ENCODE peak calls at places on chromosomes 1 and 21, in five cellular contexts. W is naive thymus-derived CD4-positive, alpha-beta T cell; V is right lobe of liver; N is CD8-positive, alpha-beta T cell; J is SJSA1. B is an unnamed sample.

GRCh38 chr1:94070746-94071318 is 50.1 kb downstream of the ABCA4 start:
- DNase-seq in W (no peak), J (no peak), N (no peak), V (no peak), B (no peak)

GRCh38 chr1:210301254-210301955 is 27.3 kb upstream of the HHAT start:
- DNase-seq in J (no peak), N (no peak), V (no peak), W (no peak), B (no peak)

GRCh38 chr1:39959651-39960333 is 4.8 kb downstream of the MFSD2A start:
- DNase-seq in W (no peak), V (peak), N (no peak), J (no peak), B (no peak)

GRCh38 chr1:80066060-80066459 is 1059.5 kb upstream of the ADGRL4 start:
- DNase-seq in N (no peak), V (no peak), J (no peak), W (no peak), B (no peak)

GRCh38 chr1:203990118-203990517 is 82.8 kb upstream of the SOX13 start:
- DNase-seq in V (no peak), W (no peak), J (no peak), N (no peak), B (no peak)

GRCh38 chr1:22543679-22544078 is 19.6 kb upstream of the EPHA8 start:
- DNase-seq in N (no peak), W (no peak), J (no peak), V (no peak), B (no peak)

GRCh38 chr1:38787041-38787440 is 72.5 kb downstream of the RRAGC start:
- DNase-seq in V (no peak), J (peak), W (no peak), N (no peak), B (no peak)

GRCh38 chr1:108664426-108664950 is 3.6 kb upstream of the HENMT1 start:
- DNase-seq in N (no peak), J (no peak), W (no peak), V (no peak), B (no peak)

DNA sequence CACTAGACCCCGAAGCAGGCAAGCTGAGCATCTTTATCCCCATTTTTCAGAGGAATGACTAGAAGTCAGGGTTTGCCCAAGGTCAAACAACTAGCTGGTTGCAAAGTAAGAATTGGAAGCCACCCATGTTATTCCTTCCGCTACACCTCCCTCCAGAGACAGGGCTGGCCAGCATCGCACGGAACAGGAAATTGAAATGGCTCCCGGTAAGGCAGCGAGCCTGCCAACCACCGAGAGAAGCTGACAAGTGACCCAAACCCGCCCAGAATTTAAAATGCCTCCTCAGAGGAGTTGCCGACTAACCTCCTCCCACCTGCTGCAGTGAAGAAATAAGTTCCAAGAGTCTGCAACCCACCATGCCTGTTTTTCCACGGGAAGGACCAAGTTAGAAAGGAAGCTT is 78.8 kb downstream of the TIAM1 start:
- DNase-seq in J (no peak), V (no peak), W (no peak), N (no peak), B (no peak)
- H3K4me3 ChIP-seq in J (no peak), V (no peak), W (no peak), N (no peak), B (no peak)

GRCh38 chr1:9093096-9093495 is 23.7 kb upstream of the SLC2A5 start:
- DNase-seq in V (no peak), N (no peak), J (no peak), W (no peak), B (no peak)
- H3K4me3 ChIP-seq in V (no peak), N (no peak), J (no peak), W (no peak), B (no peak)

GRCh38 chr1:7186382-7187120 is 401.3 kb downstream of the CAMTA1 start:
- DNase-seq in N (no peak), J (no peak), V (no peak), W (no peak), B (no peak)
- H3K4me3 ChIP-seq in N (no peak), J (no peak), V (no peak), W (no peak), B (no peak)

GRCh38 chr1:1419363-1419811 is 1.7 kb downstream of the ANKRD65 start:
- DNase-seq in N (no peak), J (no peak), W (no peak), V (no peak), B (no peak)
- H3K4me3 ChIP-seq in N (no peak), J (no peak), W (no peak), V (peak), B (no peak)

DNA sequence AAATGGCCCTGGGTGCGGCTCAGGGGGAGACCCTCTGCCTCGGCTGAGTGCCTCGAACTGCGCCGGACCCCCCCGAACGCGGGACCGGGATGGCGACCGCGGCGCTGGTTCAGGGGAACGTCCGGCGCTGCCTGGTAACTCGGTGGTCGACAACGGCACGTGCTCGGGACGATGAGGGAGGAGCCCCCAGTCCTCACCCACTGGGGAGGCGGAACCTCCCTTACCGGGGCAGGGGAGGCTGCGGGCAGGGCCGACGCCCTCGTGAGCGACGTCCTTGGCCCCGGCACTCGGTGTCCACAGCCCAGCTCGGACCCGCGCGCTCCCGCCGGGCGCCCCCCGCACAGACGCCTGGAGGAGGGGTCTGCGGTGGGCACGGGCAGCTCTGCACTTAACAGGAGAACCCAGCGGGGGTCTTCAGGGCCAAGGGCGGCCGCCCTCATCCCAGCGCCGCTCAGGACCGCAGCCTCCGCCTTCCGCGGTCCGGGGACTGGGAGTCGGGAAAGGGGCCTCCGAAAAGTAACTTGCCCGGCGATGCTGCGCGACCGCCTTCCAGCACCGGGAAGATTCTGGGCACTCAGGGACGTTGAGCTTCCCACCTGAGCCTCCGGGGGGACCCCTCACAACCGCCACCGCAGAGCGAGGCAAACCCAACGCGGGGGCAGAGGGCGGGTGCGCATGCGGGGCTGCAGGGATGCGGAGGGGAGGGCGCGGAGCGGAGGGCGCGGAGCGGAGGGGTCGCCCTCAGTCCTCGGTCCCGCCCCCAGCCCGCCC is 1.7 kb downstream of the HES4 start:
- DNase-seq in V (no peak), W (peak), N (no peak), J (no peak), B (no peak)
- H3K4me3 ChIP-seq in V (no peak), W (no peak), N (no peak), J (peak), B (peak)

DNA sequence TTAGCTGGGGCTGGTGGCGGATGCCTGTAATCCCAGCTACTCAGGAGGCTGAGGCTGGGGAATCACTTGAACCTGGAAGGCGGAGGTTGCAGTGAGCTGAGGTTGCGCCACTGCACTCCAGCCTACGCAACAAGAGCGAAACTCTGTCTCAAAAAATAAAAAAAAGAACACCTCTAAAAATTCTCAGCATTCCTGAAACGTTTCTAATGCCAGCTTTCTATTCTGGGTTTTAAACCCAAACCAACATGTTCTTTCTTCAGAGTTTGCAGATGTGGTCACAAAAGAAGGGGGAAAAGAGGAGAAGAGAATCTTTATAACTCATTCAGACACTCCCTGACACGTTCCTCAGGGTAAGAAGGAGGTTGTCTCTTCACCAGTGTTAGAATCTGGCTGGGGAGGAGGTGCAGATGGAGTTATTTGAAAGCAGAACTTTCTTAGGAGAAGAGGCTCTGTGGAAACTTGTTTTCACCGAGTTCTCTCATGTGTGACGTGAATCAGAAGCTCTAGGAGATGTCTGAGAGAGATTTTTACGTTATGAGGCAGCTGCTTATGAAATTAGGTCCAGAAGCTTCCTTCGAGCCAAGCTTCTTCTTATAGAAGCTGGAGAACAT is 17.8 kb upstream of the CNR2 start:
- DNase-seq in J (peak), N (no peak), V (no peak), W (no peak), B (peak)
- H3K4me3 ChIP-seq in J (no peak), N (no peak), V (no peak), W (no peak), B (peak)

GRCh38 chr1:240693844-240694243 is 81.9 kb upstream of the GREM2 start:
- DNase-seq in V (no peak), N (no peak), J (no peak), W (no peak), B (no peak)
- H3K4me3 ChIP-seq in V (no peak), N (no peak), J (no peak), W (no peak), B (no peak)

GRCh38 chr1:201686709-201687455 is 142.1 kb upstream of the IPO9 start:
- DNase-seq in W (no peak), J (no peak), N (no peak), V (no peak), B (no peak)
- H3K4me3 ChIP-seq in W (no peak), J (no peak), N (no peak), V (no peak), B (no peak)

GRCh38 chr1:1304331-1305299 is 3.1 kb downstream of the ACAP3 start:
- DNase-seq in W (no peak), V (no peak), N (no peak), J (peak), B (no peak)

GRCh38 chr1:1306070-1306660 is 1.6 kb downstream of the ACAP3 start:
- DNase-seq in V (no peak), J (peak), N (peak), W (no peak), B (no peak)

GRCh38 chr1:1306661-1307260 is 969 bp downstream of the ACAP3 start:
- DNase-seq in W (no peak), J (no peak), V (no peak), N (no peak), B (no peak)

GRCh38 chr1:1303736-1304135 is 4.0 kb downstream of the ACAP3 start:
- DNase-seq in W (no peak), N (no peak), V (no peak), J (no peak), B (no peak)

GRCh38 chr1:1305300-1306069 is 2.2 kb downstream of the ACAP3 start:
- DNase-seq in V (no peak), J (peak), N (peak), W (peak), B (no peak)
- H3K4me3 ChIP-seq in V (peak), J (peak), N (peak), W (peak), B (peak)